ENCODE peak calls at places on chromosomes 13 and 19, in four cellular contexts. R is stimulated activated naive CD4-positive, alpha-beta T cell; E is HCEC 1CT; L is activated naive CD4-positive, alpha-beta T cell. M is an unnamed sample.

GRCh38 chr19:7346488-7346971 is 2.2 kb upstream of the ARHGEF18 start:
- DNase-seq in R (no peak), E (no peak), L (no peak), M (no peak)

GRCh38 chr13:91397595-91397994 is 826 bp upstream of the GPC5 start:
- DNase-seq in R (no peak), E (no peak), L (no peak), M (no peak)

GRCh38 chr13:46577656-46578589 is 25.0 kb downstream of the LRCH1 start:
- DNase-seq in R (no peak), E (peak; percentile 30), L (no peak), M (no peak)

GRCh38 chr19:17458970-17459369 is 1.8 kb downstream of the NXNL1 start:
- DNase-seq in R (no peak), E (no peak), L (no peak), M (no peak)

GRCh38 chr13:49635599-49636433 is 7.5 kb downstream of the ARL11 start:
- DNase-seq in R (no peak), E (peak; percentile 15), L (peak; percentile 14), M (peak; percentile 42)

GRCh38 chr19:10086032-10086903 is at the start of gene SHFL:
- DNase-seq in R (peak; percentile 77), E (peak; percentile 62), L (peak; percentile 69), M (peak; percentile 77)

GRCh38 chr13:51707468-51707867 is 96.5 kb downstream of the DHRS12 start:
- DNase-seq in R (no peak), E (no peak), L (no peak), M (no peak)

GRCh38 chr13:85650613-85651012 is 148.6 kb downstream of the SLITRK6 start:
- DNase-seq in R (no peak), E (no peak), L (no peak), M (no peak)

GRCh38 chr13:30846311-30846710 is 59.8 kb upstream of the MEDAG start:
- DNase-seq in R (no peak), E (peak; percentile 70), L (no peak), M (no peak)

GRCh38 chr19:30656520-30657100 is 284.4 kb downstream of the ZNF536 start:
- DNase-seq in R (no peak), E (no peak), L (no peak), M (no peak)

GRCh38 chr13:80611310-80611709 is 270.4 kb upstream of the SPRY2 start:
- DNase-seq in R (no peak), E (no peak), L (no peak), M (no peak)

GRCh38 chr13:113588394-113589111 is 4.0 kb downstream of the TFDP1 start:
- DNase-seq in R (no peak), E (no peak), L (no peak), M (no peak)

GRCh38 chr13:20702530-20702929 is 969 bp upstream of the IL17D start:
- DNase-seq in R (no peak), E (no peak), L (no peak), M (no peak)

GRCh38 chr13:66899955-66900354 is 330.2 kb downstream of the PCDH9 start:
- DNase-seq in R (no peak), E (no peak), L (no peak), M (no peak)

GRCh38 chr13:42307461-42307860 is 35.5 kb downstream of the AKAP11 start:
- DNase-seq in R (no peak), E (no peak), L (no peak), M (no peak)

GRCh38 chr19:38831142-38831605 is 420 bp downstream of the ECH1 start:
- DNase-seq in R (no peak), E (peak; percentile 97), L (no peak), M (no peak)

GRCh38 chr13:31595568-31595967 is 143.8 kb upstream of the RXFP2 start:
- DNase-seq in R (no peak), E (no peak), L (no peak), M (no peak)

GRCh38 chr13:109385161-109385560 is 401.2 kb downstream of the IRS2 start:
- DNase-seq in R (no peak), E (peak; percentile 65), L (no peak), M (no peak)

GRCh38 chr19:34217952-34218817 is 36.2 kb upstream of the GARRE1 start:
- DNase-seq in R (peak; percentile 54), E (peak; percentile 92), L (peak; percentile 15), M (peak; percentile 88)

GRCh38 chr19:37941820-37942515 is 35.0 kb downstream of the SIPA1L3 start:
- DNase-seq in R (no peak), E (no peak), L (no peak), M (no peak)

GRCh38 chr19:7856277-7856581 is 18.0 kb downstream of the PRR36 start:
- DNase-seq in R (no peak), E (no peak), L (no peak), M (no peak)

GRCh38 chr13:34086281-34086680 is 268.3 kb downstream of the RFC3 start:
- DNase-seq in R (no peak), E (no peak), L (no peak), M (no peak)

GRCh38 chr19:13839938-13840750 is 36.8 kb upstream of the NANOS3 start:
- DNase-seq in R (peak; percentile 50), E (peak; percentile 39), L (no peak), M (peak; percentile 50)

GRCh38 chr13:49517461-49517860 is 21.7 kb downstream of the PHF11 start:
- DNase-seq in R (no peak), E (no peak), L (no peak), M (no peak)

GRCh38 chr19:51091895-51092873 is 9.5 kb upstream of the KLK14 start:
- DNase-seq in R (no peak), E (no peak), L (no peak), M (no peak)

GRCh38 chr19:31085125-31085524 is 264.1 kb downstream of the TSHZ3 start:
- DNase-seq in R (no peak), E (no peak), L (no peak), M (no peak)

GRCh38 chr13:21011378-21011777 is 50.0 kb downstream of the LATS2 start:
- DNase-seq in R (no peak), E (no peak), L (no peak), M (no peak)

GRCh38 chr13:100214886-100215285 is 126.0 kb downstream of the PCCA start:
- DNase-seq in R (no peak), E (peak; percentile 90), L (no peak), M (no peak)

GRCh38 chr13:113654591-113655357 is 3.2 kb downstream of the ATP4B start:
- DNase-seq in R (no peak), E (no peak), L (no peak), M (no peak)

M was measured in central memory CD4-positive, alpha-beta T cell.